ENCODE peak calls at places on chromosomes 2 and 18, in eight cellular contexts. One of them, this sample, is unnamed.

GRCh38 chr2:67561411-67561965 is 164.4 kb downstream of the ETAA1 start:
- DNase-seq in activated CD4-positive, CD25-positive, alpha-beta regulatory T cell treated with anti-CD3 and anti-CD28 coated beads, Interleukin-2, amount 50 U/mL, for 72 hours: no peak
- DNase-seq in EL: peak
- DNase-seq in memory B cell: no peak
- DNase-seq in GM23248: peak
- DNase-seq in AG09309: peak
- DNase-seq in NCI-H1694 treated with DMSO at 0.1 percent for 48 hours: no peak
- DNase-seq in posterior cingulate gyrus: no peak
- DNase-seq in this sample: peak

GRCh38 chr18:75223687-75224347 is 13.2 kb downstream of the TSHZ1 start:
- DNase-seq in activated CD4-positive, CD25-positive, alpha-beta regulatory T cell treated with anti-CD3 and anti-CD28 coated beads, Interleukin-2, amount 50 U/mL, for 72 hours: no peak
- DNase-seq in EL: peak
- DNase-seq in memory B cell: no peak
- DNase-seq in GM23248: no peak
- DNase-seq in AG09309: no peak
- DNase-seq in NCI-H1694 treated with DMSO at 0.1 percent for 48 hours: no peak
- DNase-seq in posterior cingulate gyrus: no peak
- DNase-seq in this sample: no peak

GRCh38 chr2:207042155-207042554 is 102.8 kb downstream of the CPO start:
- DNase-seq in activated CD4-positive, CD25-positive, alpha-beta regulatory T cell treated with anti-CD3 and anti-CD28 coated beads, Interleukin-2, amount 50 U/mL, for 72 hours: no peak
- DNase-seq in EL: no peak
- DNase-seq in memory B cell: no peak
- DNase-seq in GM23248: peak
- DNase-seq in AG09309: peak
- DNase-seq in NCI-H1694 treated with DMSO at 0.1 percent for 48 hours: no peak
- DNase-seq in posterior cingulate gyrus: no peak
- DNase-seq in this sample: no peak

GRCh38 chr2:79180092-79180491 is 20.5 kb upstream of the REG3A start:
- DNase-seq in activated CD4-positive, CD25-positive, alpha-beta regulatory T cell treated with anti-CD3 and anti-CD28 coated beads, Interleukin-2, amount 50 U/mL, for 72 hours: no peak
- DNase-seq in EL: no peak
- DNase-seq in memory B cell: no peak
- DNase-seq in GM23248: no peak
- DNase-seq in AG09309: no peak
- DNase-seq in NCI-H1694 treated with DMSO at 0.1 percent for 48 hours: no peak
- DNase-seq in posterior cingulate gyrus: no peak
- DNase-seq in this sample: no peak

GRCh38 chr18:36333418-36333817 is 35.9 kb downstream of the FHOD3 start:
- DNase-seq in activated CD4-positive, CD25-positive, alpha-beta regulatory T cell treated with anti-CD3 and anti-CD28 coated beads, Interleukin-2, amount 50 U/mL, for 72 hours: no peak
- DNase-seq in EL: no peak
- DNase-seq in memory B cell: no peak
- DNase-seq in GM23248: peak
- DNase-seq in AG09309: peak
- DNase-seq in NCI-H1694 treated with DMSO at 0.1 percent for 48 hours: no peak
- DNase-seq in posterior cingulate gyrus: no peak
- DNase-seq in this sample: no peak

GRCh38 chr18:48781990-48782368 is 168.8 kb downstream of the SMAD7 start:
- DNase-seq in activated CD4-positive, CD25-positive, alpha-beta regulatory T cell treated with anti-CD3 and anti-CD28 coated beads, Interleukin-2, amount 50 U/mL, for 72 hours: no peak
- DNase-seq in EL: no peak
- DNase-seq in memory B cell: no peak
- DNase-seq in GM23248: peak
- DNase-seq in AG09309: no peak
- DNase-seq in NCI-H1694 treated with DMSO at 0.1 percent for 48 hours: no peak
- DNase-seq in posterior cingulate gyrus: peak
- DNase-seq in this sample: no peak

GRCh38 chr18:55452123-55452611 is 135.8 kb downstream of the TCF4 start:
- DNase-seq in activated CD4-positive, CD25-positive, alpha-beta regulatory T cell treated with anti-CD3 and anti-CD28 coated beads, Interleukin-2, amount 50 U/mL, for 72 hours: no peak
- DNase-seq in EL: no peak
- DNase-seq in memory B cell: no peak
- DNase-seq in GM23248: peak
- DNase-seq in AG09309: no peak
- DNase-seq in NCI-H1694 treated with DMSO at 0.1 percent for 48 hours: no peak
- DNase-seq in posterior cingulate gyrus: peak
- DNase-seq in this sample: no peak

GRCh38 chr2:237904806-237905599 is 45.6 kb downstream of the RAMP1 start:
- DNase-seq in activated CD4-positive, CD25-positive, alpha-beta regulatory T cell treated with anti-CD3 and anti-CD28 coated beads, Interleukin-2, amount 50 U/mL, for 72 hours: no peak
- DNase-seq in EL: peak
- DNase-seq in memory B cell: no peak
- DNase-seq in GM23248: peak
- DNase-seq in AG09309: peak
- DNase-seq in NCI-H1694 treated with DMSO at 0.1 percent for 48 hours: no peak
- DNase-seq in posterior cingulate gyrus: peak
- DNase-seq in this sample: no peak

GRCh38 chr2:157032019-157032418 is 225.5 kb upstream of the GALNT5 start:
- DNase-seq in activated CD4-positive, CD25-positive, alpha-beta regulatory T cell treated with anti-CD3 and anti-CD28 coated beads, Interleukin-2, amount 50 U/mL, for 72 hours: no peak
- DNase-seq in EL: peak
- DNase-seq in memory B cell: no peak
- DNase-seq in GM23248: peak
- DNase-seq in AG09309: peak
- DNase-seq in NCI-H1694 treated with DMSO at 0.1 percent for 48 hours: no peak
- DNase-seq in posterior cingulate gyrus: no peak
- DNase-seq in this sample: no peak

GRCh38 chr18:79400591-79401381 is 5.1 kb downstream of the NFATC1 start:
- DNase-seq in activated CD4-positive, CD25-positive, alpha-beta regulatory T cell treated with anti-CD3 and anti-CD28 coated beads, Interleukin-2, amount 50 U/mL, for 72 hours: no peak
- DNase-seq in EL: no peak
- DNase-seq in memory B cell: no peak
- DNase-seq in GM23248: peak
- DNase-seq in AG09309: no peak
- DNase-seq in NCI-H1694 treated with DMSO at 0.1 percent for 48 hours: no peak
- DNase-seq in posterior cingulate gyrus: peak
- DNase-seq in this sample: no peak

GRCh38 chr2:64273524-64274398 is 129.5 kb upstream of the PELI1 start:
- DNase-seq in activated CD4-positive, CD25-positive, alpha-beta regulatory T cell treated with anti-CD3 and anti-CD28 coated beads, Interleukin-2, amount 50 U/mL, for 72 hours: no peak
- DNase-seq in EL: peak
- DNase-seq in memory B cell: no peak
- DNase-seq in GM23248: peak
- DNase-seq in AG09309: peak
- DNase-seq in NCI-H1694 treated with DMSO at 0.1 percent for 48 hours: no peak
- DNase-seq in posterior cingulate gyrus: no peak
- DNase-seq in this sample: no peak

GRCh38 chr18:32019251-32019943 is 772 bp downstream of the RNF125 start:
- DNase-seq in activated CD4-positive, CD25-positive, alpha-beta regulatory T cell treated with anti-CD3 and anti-CD28 coated beads, Interleukin-2, amount 50 U/mL, for 72 hours: peak
- DNase-seq in EL: peak
- DNase-seq in memory B cell: peak
- DNase-seq in GM23248: peak
- DNase-seq in AG09309: no peak
- DNase-seq in NCI-H1694 treated with DMSO at 0.1 percent for 48 hours: no peak
- DNase-seq in posterior cingulate gyrus: peak
- DNase-seq in this sample: no peak

GRCh38 chr2:162297925-162298552 is 20.4 kb downstream of the IFIH1 start:
- DNase-seq in activated CD4-positive, CD25-positive, alpha-beta regulatory T cell treated with anti-CD3 and anti-CD28 coated beads, Interleukin-2, amount 50 U/mL, for 72 hours: no peak
- DNase-seq in EL: peak
- DNase-seq in memory B cell: peak
- DNase-seq in GM23248: peak
- DNase-seq in AG09309: peak
- DNase-seq in NCI-H1694 treated with DMSO at 0.1 percent for 48 hours: peak
- DNase-seq in posterior cingulate gyrus: no peak
- DNase-seq in this sample: peak

GRCh38 chr2:21070322-21071257 is 26.7 kb upstream of the APOB start:
- DNase-seq in activated CD4-positive, CD25-positive, alpha-beta regulatory T cell treated with anti-CD3 and anti-CD28 coated beads, Interleukin-2, amount 50 U/mL, for 72 hours: no peak
- DNase-seq in EL: no peak
- DNase-seq in memory B cell: no peak
- DNase-seq in GM23248: no peak
- DNase-seq in AG09309: no peak
- DNase-seq in NCI-H1694 treated with DMSO at 0.1 percent for 48 hours: no peak
- DNase-seq in posterior cingulate gyrus: no peak
- DNase-seq in this sample: no peak

GRCh38 chr2:26033270-26033768 is 565 bp upstream of the RAB10 start:
- DNase-seq in activated CD4-positive, CD25-positive, alpha-beta regulatory T cell treated with anti-CD3 and anti-CD28 coated beads, Interleukin-2, amount 50 U/mL, for 72 hours: no peak
- DNase-seq in EL: peak
- DNase-seq in memory B cell: no peak
- DNase-seq in GM23248: peak
- DNase-seq in AG09309: no peak
- DNase-seq in NCI-H1694 treated with DMSO at 0.1 percent for 48 hours: peak
- DNase-seq in posterior cingulate gyrus: peak
- DNase-seq in this sample: peak